ENCODE peak calls at places on chromosomes 7 and 10, in five cellular contexts. One of them, this sample, is unnamed.

GRCh38 chr10:25280076-25280475 is 105.3 kb downstream of the GPR158 start:
- DNase-seq in A549: no peak
- DNase-seq in hippocampal formation: no peak
- DNase-seq in HEK293T: no peak
- DNase-seq in testis: no peak
- DNase-seq in this sample: no peak

GRCh38 chr10:61176428-61176827 is 232.4 kb upstream of the RHOBTB1 start:
- DNase-seq in A549: no peak
- DNase-seq in hippocampal formation: no peak
- DNase-seq in testis: no peak
- DNase-seq in HEK293T: no peak
- DNase-seq in this sample: no peak

GRCh38 chr7:132861940-132862554 is 219.8 kb downstream of the CHCHD3 start:
- DNase-seq in A549: no peak
- DNase-seq in testis: no peak
- DNase-seq in hippocampal formation: no peak
- DNase-seq in HEK293T: no peak
- DNase-seq in this sample: no peak

GRCh38 chr7:106367018-106367420 is 82.2 kb upstream of the NAMPT start:
- DNase-seq in testis: no peak
- DNase-seq in HEK293T: peak
- DNase-seq in A549: no peak
- DNase-seq in hippocampal formation: no peak
- DNase-seq in this sample: peak

GRCh38 chr10:69320521-69320920 is 42.2 kb downstream of the HK1 start:
- DNase-seq in testis: no peak
- DNase-seq in HEK293T: no peak
- DNase-seq in A549: no peak
- DNase-seq in hippocampal formation: no peak
- DNase-seq in this sample: no peak

GRCh38 chr10:5460468-5461200 is 38.7 kb downstream of the CALML5 start:
- DNase-seq in hippocampal formation: no peak
- DNase-seq in testis: no peak
- DNase-seq in HEK293T: no peak
- DNase-seq in A549: no peak
- DNase-seq in this sample: no peak

GRCh38 chr7:55568613-55569268 is 3.6 kb downstream of the VOPP1 start:
- DNase-seq in hippocampal formation: no peak
- DNase-seq in A549: no peak
- DNase-seq in testis: no peak
- DNase-seq in HEK293T: no peak
- DNase-seq in this sample: no peak

GRCh38 chr10:93865794-93866193 is 28.0 kb upstream of the SLC35G1 start:
- DNase-seq in testis: no peak
- DNase-seq in HEK293T: no peak
- DNase-seq in hippocampal formation: no peak
- DNase-seq in A549: no peak
- DNase-seq in this sample: no peak

GRCh38 chr10:113108180-113108835 is 158.3 kb downstream of the TCF7L2 start:
- DNase-seq in HEK293T: peak
- DNase-seq in A549: no peak
- DNase-seq in testis: peak
- DNase-seq in hippocampal formation: no peak
- DNase-seq in this sample: no peak

GRCh38 chr7:132092106-132092505 is 484.2 kb downstream of the PLXNA4 start:
- DNase-seq in A549: no peak
- DNase-seq in hippocampal formation: no peak
- DNase-seq in HEK293T: no peak
- DNase-seq in testis: no peak
- DNase-seq in this sample: no peak

GRCh38 chr7:13031481-13031880 is 344.0 kb downstream of the ARL4A start:
- DNase-seq in hippocampal formation: no peak
- DNase-seq in testis: no peak
- DNase-seq in A549: no peak
- DNase-seq in HEK293T: no peak
- DNase-seq in this sample: no peak

GRCh38 chr7:20862554-20862953 is 75.9 kb upstream of the SP8 start:
- DNase-seq in HEK293T: peak
- DNase-seq in testis: no peak
- DNase-seq in hippocampal formation: no peak
- DNase-seq in A549: no peak
- DNase-seq in this sample: no peak

This sample was measured in HT-29.